ENCODE peak calls at places on chromosomes 5 and 9, in ten cellular contexts. H is neural crest cell, C is Caco-2, B is B cell, G is thoracic aorta, Y is tibial nerve, A is choroid plexus epithelial cell, T is RWPE2, L is heart left ventricle, F is transverse colon. Q is an unnamed sample.

GRCh38 chr5:141513627-141514329 is 24.9 kb downstream of the PCDHGC5 start:
- DNase-seq in H (peak), C (no peak), B (no peak), G (peak), Y (peak), A (peak), T (no peak), L (peak), F (peak), Q (peak)

GRCh38 chr5:80194470-80194869 is 61.4 kb downstream of the SERINC5 start:
- DNase-seq in H (no peak), C (no peak), B (no peak), G (no peak), Y (no peak), A (no peak), T (no peak), L (no peak), F (no peak), Q (no peak)

GRCh38 chr5:2300421-2300820 is 417.7 kb upstream of the IRX4 start:
- DNase-seq in H (no peak), C (no peak), B (no peak), G (no peak), Y (no peak), A (no peak), T (no peak), L (no peak), F (no peak), Q (no peak)

GRCh38 chr5:122077451-122078115 is 476 bp downstream of the LOX start:
- DNase-seq in H (peak), C (peak), B (no peak), G (no peak), Y (peak), A (peak), T (no peak), L (peak), F (peak), Q (peak)

GRCh38 chr9:75532651-75533050 is 357.8 kb upstream of the PCSK5 start:
- DNase-seq in H (no peak), C (no peak), B (no peak), G (no peak), Y (no peak), A (no peak), T (no peak), L (no peak), F (no peak), Q (no peak)

GRCh38 chr9:79581794-79582193 is 10.0 kb downstream of the TLE4 start:
- DNase-seq in H (no peak), C (no peak), B (no peak), G (no peak), Y (no peak), A (peak), T (no peak), L (no peak), F (no peak), Q (no peak)

GRCh38 chr9:116232425-116233159 is 79.0 kb downstream of the PAPPA start:
- DNase-seq in H (no peak), C (no peak), B (no peak), G (no peak), Y (no peak), A (peak), T (no peak), L (no peak), F (no peak), Q (no peak)

GRCh38 chr9:23541976-23542375 is 284.1 kb downstream of the ELAVL2 start:
- DNase-seq in H (no peak), C (no peak), B (no peak), G (no peak), Y (no peak), A (no peak), T (no peak), L (no peak), F (no peak), Q (no peak)

GRCh38 chr9:99752710-99753109 is 69.0 kb upstream of the NR4A3 start:
- DNase-seq in H (no peak), C (no peak), B (no peak), G (no peak), Y (no peak), A (peak), T (no peak), L (no peak), F (no peak), Q (no peak)

GRCh38 chr5:97458851-97459250 is 275.8 kb upstream of the RIOK2 start:
- DNase-seq in H (no peak), C (no peak), B (no peak), G (no peak), Y (no peak), A (no peak), T (no peak), L (no peak), F (no peak), Q (peak)

GRCh38 chr9:134059661-134060395 is 8.0 kb downstream of the BRD3 start:
- DNase-seq in H (no peak), C (no peak), B (peak), G (no peak), Y (no peak), A (no peak), T (no peak), L (no peak), F (peak), Q (peak)

GRCh38 chr9:34601883-34602570 is 9.9 kb downstream of the RPP25L start:
- DNase-seq in H (no peak), C (no peak), B (no peak), G (no peak), Y (no peak), A (no peak), T (no peak), L (no peak), F (no peak), Q (no peak)

GRCh38 chr5:146722361-146722779 is 156.2 kb downstream of the PPP2R2B start:
- DNase-seq in H (no peak), C (no peak), B (no peak), G (no peak), Y (no peak), A (peak), T (no peak), L (no peak), F (no peak), Q (no peak)

GRCh38 chr5:167049043-167049663 is 1242.3 kb upstream of the WWC1 start:
- DNase-seq in H (peak), C (peak), B (no peak), G (no peak), Y (peak), A (peak), T (no peak), L (no peak), F (peak), Q (no peak)
- TF ChIP-seq CTCF in H (peak), C (peak), B (no peak), G (no peak), Y (peak), A (peak), T (peak), L (peak), F (peak), Q (peak)

DNA sequence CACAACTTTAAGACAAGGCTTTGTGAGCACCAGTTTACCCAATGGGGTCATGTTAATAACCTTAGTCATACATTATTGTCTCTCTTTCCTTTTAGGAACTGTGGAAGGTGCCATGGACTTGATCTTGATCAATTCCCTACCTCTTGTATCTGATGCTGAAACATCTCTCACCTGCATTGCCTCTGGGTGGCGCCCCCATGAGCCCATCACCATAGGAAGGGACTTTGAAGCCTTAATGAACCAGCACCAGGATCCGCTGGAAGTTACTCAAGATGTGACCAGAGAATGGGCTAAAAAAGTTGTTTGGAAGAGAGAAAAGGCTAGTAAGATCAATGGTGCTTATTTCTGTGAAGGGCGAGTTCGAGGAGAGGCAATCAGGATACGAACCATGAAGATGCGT is 48.7 kb downstream of the TEK start:
- DNase-seq in H (no peak), C (no peak), B (no peak), G (no peak), Y (no peak), A (no peak), T (no peak), L (no peak), F (no peak), Q (no peak)
- TF ChIP-seq CTCF in H (no peak), C (no peak), B (no peak), G (no peak), Y (no peak), A (no peak), T (no peak), L (no peak), F (no peak), Q (no peak)

DNA sequence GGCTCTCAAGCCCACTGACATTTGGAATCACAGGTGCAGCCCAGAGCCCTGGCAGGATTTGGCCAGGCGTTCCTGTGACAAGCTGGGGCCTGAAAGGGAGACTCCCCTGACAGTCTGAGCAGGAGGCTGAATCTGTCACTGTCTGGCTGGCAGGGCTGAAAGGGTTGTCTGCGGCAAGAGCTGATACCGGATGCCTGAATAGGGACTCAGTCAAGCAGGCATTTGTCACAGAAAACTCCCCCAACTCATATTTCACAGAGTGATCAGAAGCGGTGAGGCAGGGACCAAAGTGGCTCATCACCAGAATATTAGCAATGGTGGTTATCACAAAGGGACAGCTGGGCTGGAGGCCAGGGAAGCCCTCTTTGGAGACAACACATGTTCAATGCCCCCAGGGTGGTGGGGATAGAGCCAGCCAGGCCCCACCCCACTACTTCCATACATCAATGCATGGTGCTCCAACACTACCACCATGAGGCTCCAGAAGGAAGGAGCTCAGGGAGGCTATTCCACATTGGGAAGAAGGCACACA is 295.5 kb downstream of the DTWD2 start:
- DNase-seq in H (no peak), C (no peak), B (no peak), G (no peak), Y (no peak), A (no peak), T (no peak), L (no peak), F (no peak), Q (no peak)
- TF ChIP-seq CTCF in H (peak), C (no peak), B (no peak), G (no peak), Y (no peak), A (no peak), T (no peak), L (no peak), F (no peak), Q (no peak)

GRCh38 chr9:93022721-93023520 is 35.6 kb upstream of the SUSD3 start:
- DNase-seq in H (no peak), C (no peak), B (peak), G (no peak), Y (no peak), A (no peak), T (no peak), L (no peak), F (no peak), Q (no peak)

GRCh38 chr9:93020151-93020550 is 38.4 kb upstream of the SUSD3 start:
- DNase-seq in H (no peak), C (no peak), B (peak), G (no peak), Y (no peak), A (no peak), T (no peak), L (no peak), F (no peak), Q (no peak)

GRCh38 chr9:93022066-93022465 is 36.4 kb upstream of the SUSD3 start:
- DNase-seq in H (no peak), C (no peak), B (peak), G (no peak), Y (no peak), A (no peak), T (no peak), L (no peak), F (no peak), Q (no peak)

GRCh38 chr9:93023521-93023815 is 35.0 kb upstream of the SUSD3 start:
- DNase-seq in H (no peak), C (no peak), B (peak), G (no peak), Y (no peak), A (no peak), T (no peak), L (no peak), F (no peak), Q (no peak)

GRCh38 chr9:93020785-93021670 is 37.5 kb upstream of the SUSD3 start:
- DNase-seq in H (no peak), C (no peak), B (peak), G (no peak), Y (no peak), A (peak), T (no peak), L (no peak), F (no peak), Q (no peak)
- TF ChIP-seq CTCF in H (no peak), C (no peak), B (no peak), G (no peak), Y (no peak), A (no peak), T (no peak), L (no peak), F (no peak), Q (no peak)

GRCh38 chr5:66830636-66831035 is 234.4 kb downstream of the MAST4 start:
- DNase-seq in H (no peak), C (no peak), B (no peak), G (no peak), Y (no peak), A (no peak), T (no peak), L (no peak), F (no peak), Q (no peak)
- TF ChIP-seq CTCF in H (no peak), C (no peak), B (no peak), G (no peak), Y (no peak), A (peak), T (peak), L (peak), F (no peak), Q (peak)